ENCODE peak calls at places on chromosomes 2 and 18, in eight cellular contexts. M, F, Z, A, R, D, I and G are unnamed samples.

GRCh38 chr2:3041841-3042600 is 335.6 kb downstream of the EIPR1 start:
- DNase-seq in M (no peak), F (peak), Z (no peak), A (no peak), R (no peak), D (peak), I (no peak), G (no peak)

GRCh38 chr2:237699870-237700582 is 72.6 kb downstream of the LRRFIP1 start:
- DNase-seq in M (no peak), F (no peak), Z (peak), A (peak), R (no peak), D (no peak), I (no peak), G (no peak)

GRCh38 chr2:33229646-33230045 is 246.8 kb upstream of the RASGRP3 start:
- DNase-seq in M (no peak), F (no peak), Z (no peak), A (no peak), R (no peak), D (no peak), I (no peak), G (no peak)

GRCh38 chr2:159867557-159868330 is 69.7 kb upstream of the CD302 start:
- DNase-seq in M (no peak), F (no peak), Z (no peak), A (no peak), R (no peak), D (no peak), I (no peak), G (no peak)

GRCh38 chr2:102101844-102102635 is 40.5 kb upstream of the IL1R1 start:
- DNase-seq in M (no peak), F (no peak), Z (no peak), A (no peak), R (no peak), D (no peak), I (no peak), G (no peak)

GRCh38 chr18:69843047-69843446 is 104.6 kb downstream of the CD226 start:
- DNase-seq in M (no peak), F (no peak), Z (no peak), A (no peak), R (no peak), D (no peak), I (no peak), G (no peak)

GRCh38 chr2:178229927-178230326 is 35.6 kb downstream of the OSBPL6 start:
- DNase-seq in M (no peak), F (no peak), Z (no peak), A (no peak), R (peak), D (no peak), I (no peak), G (no peak)

GRCh38 chr2:229408356-229408755 is 137.3 kb upstream of the PID1 start:
- DNase-seq in M (no peak), F (no peak), Z (peak), A (peak), R (peak), D (no peak), I (no peak), G (peak)

GRCh38 chr2:3692375-3692774 is 11.0 kb upstream of the DCDC2C start:
- DNase-seq in M (peak), F (no peak), Z (no peak), A (peak), R (peak), D (peak), I (no peak), G (no peak)

GRCh38 chr18:44700652-44701051 is 20.0 kb downstream of the SETBP1 start:
- DNase-seq in M (peak), F (no peak), Z (no peak), A (no peak), R (peak), D (no peak), I (no peak), G (no peak)

GRCh38 chr2:27039426-27039825 is 6.7 kb downstream of the TMEM214 start:
- DNase-seq in M (no peak), F (no peak), Z (no peak), A (no peak), R (no peak), D (no peak), I (no peak), G (no peak)

GRCh38 chr2:158047156-158047611 is 54.5 kb upstream of the UPP2 start:
- DNase-seq in M (no peak), F (no peak), Z (no peak), A (no peak), R (no peak), D (no peak), I (no peak), G (no peak)

GRCh38 chr2:187435756-187436155 is 12.3 kb downstream of the CALCRL start:
- DNase-seq in M (no peak), F (no peak), Z (no peak), A (no peak), R (peak), D (no peak), I (no peak), G (no peak)

GRCh38 chr2:187553908-187554703 is at the start of gene TFPI:
- DNase-seq in M (peak), F (no peak), Z (no peak), A (peak), R (peak), D (no peak), I (peak), G (no peak)

GRCh38 chr2:8684421-8684884 is 2.6 kb downstream of the ID2 start:
- DNase-seq in M (peak), F (peak), Z (no peak), A (peak), R (peak), D (peak), I (peak), G (no peak)

GRCh38 chr18:24657461-24657860 is 197.0 kb downstream of the HRH4 start:
- DNase-seq in M (peak), F (peak), Z (no peak), A (no peak), R (no peak), D (no peak), I (no peak), G (no peak)

GRCh38 chr2:221501210-221501882 is 70.8 kb downstream of the EPHA4 start:
- DNase-seq in M (peak), F (no peak), Z (no peak), A (no peak), R (peak), D (no peak), I (no peak), G (no peak)

GRCh38 chr2:47891369-47892337 is 14.6 kb downstream of the FBXO11 start:
- DNase-seq in M (no peak), F (no peak), Z (no peak), A (no peak), R (peak), D (no peak), I (no peak), G (no peak)

GRCh38 chr2:172551266-172551665 is 4.6 kb upstream of the PDK1 start:
- DNase-seq in M (no peak), F (no peak), Z (no peak), A (peak), R (no peak), D (no peak), I (no peak), G (no peak)

GRCh38 chr2:108446703-108447102 is 2.3 kb upstream of the GCC2 start:
- DNase-seq in M (no peak), F (no peak), Z (no peak), A (no peak), R (no peak), D (no peak), I (no peak), G (no peak)

GRCh38 chr2:231168460-231169139 is 29.8 kb upstream of the ARMC9 start:
- DNase-seq in M (no peak), F (no peak), Z (no peak), A (no peak), R (no peak), D (no peak), I (no peak), G (no peak)

GRCh38 chr2:1887915-1888314 is 143.6 kb upstream of the PXDN start:
- DNase-seq in M (peak), F (no peak), Z (no peak), A (peak), R (no peak), D (no peak), I (no peak), G (no peak)

GRCh38 chr2:58702302-58702696 is 461.2 kb upstream of the FANCL start:
- DNase-seq in M (no peak), F (no peak), Z (no peak), A (peak), R (peak), D (no peak), I (no peak), G (no peak)

GRCh38 chr2:218286570-218287459 is 5.5 kb downstream of the TMBIM1 start:
- DNase-seq in M (peak), F (peak), Z (peak), A (peak), R (peak), D (peak), I (peak), G (peak)

GRCh38 chr18:58321986-58322385 is 278.0 kb downstream of the NEDD4L start:
- DNase-seq in M (peak), F (no peak), Z (peak), A (peak), R (peak), D (peak), I (peak), G (no peak)
- TF ChIP-seq CTCF in M (peak), F (peak), Z (peak), A (peak), R (peak), D (peak), I (peak), G (no peak)

DNA sequence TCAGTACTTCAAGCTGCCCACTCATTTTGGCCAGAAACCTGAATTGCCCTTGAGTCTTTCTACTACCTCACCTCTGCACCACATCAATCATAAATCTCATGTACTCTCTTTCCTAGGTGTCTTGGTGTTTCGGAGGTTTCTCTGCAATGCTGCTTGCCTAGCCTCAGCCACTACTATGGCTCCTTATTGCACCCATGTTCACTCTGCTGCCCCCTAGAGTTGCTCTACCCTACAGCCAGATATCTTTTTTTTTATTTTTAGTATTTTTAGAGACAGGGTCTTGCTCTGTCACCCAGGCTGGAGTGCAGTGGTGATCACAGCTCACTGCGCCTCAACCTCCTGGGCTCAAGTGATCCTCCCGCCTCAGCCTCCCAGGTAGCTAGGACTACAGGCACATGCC is 413.0 kb downstream of the PTPRM start:
- DNase-seq in M (no peak), F (no peak), Z (no peak), A (peak), R (peak), D (no peak), I (no peak), G (no peak)
- TF ChIP-seq CTCF in M (no peak), F (no peak), Z (no peak), A (peak), R (no peak), D (peak), I (no peak), G (no peak)

DNA sequence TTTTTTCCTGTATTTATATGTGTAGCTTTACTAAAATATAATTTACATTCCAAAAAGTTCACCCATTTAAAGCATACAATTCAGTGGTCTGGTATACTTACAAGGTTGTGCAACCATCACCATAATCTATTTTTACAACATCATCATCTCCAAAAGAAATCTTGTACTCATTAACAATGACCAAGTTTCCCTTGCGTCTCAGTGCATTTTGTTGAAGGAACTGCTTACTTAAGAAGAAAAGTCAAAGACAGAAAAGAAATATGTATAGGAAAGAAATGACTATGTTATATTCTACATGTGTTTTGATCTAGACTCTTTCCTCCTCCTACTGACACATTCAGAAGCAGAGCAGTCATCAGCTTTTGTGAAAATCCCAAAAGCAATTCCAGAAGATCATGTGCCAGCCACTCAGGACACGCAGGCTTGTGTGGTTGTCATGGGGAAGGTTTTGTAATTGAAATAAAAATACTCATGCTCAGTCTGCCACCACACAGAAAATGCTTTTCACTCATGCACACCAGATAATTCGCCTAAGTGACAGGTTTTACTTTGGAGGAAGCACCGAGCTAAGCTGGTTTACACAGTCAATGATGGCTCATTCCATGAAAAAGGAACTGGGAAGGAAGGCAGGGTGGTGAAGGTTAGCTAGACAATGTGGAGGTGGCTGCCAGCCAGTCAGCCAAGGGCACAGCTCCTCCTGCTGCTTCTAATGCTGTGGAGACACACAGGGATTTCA is 158.5 kb upstream of the REV1 start:
- DNase-seq in M (no peak), F (no peak), Z (no peak), A (peak), R (no peak), D (no peak), I (no peak), G (no peak)
- TF ChIP-seq CTCF in M (no peak), F (no peak), Z (no peak), A (no peak), R (no peak), D (no peak), I (no peak), G (no peak)

GRCh38 chr2:207767461-207768167 is 2.1 kb downstream of the FZD5 start:
- DNase-seq in M (peak), F (peak), Z (no peak), A (peak), R (peak), D (peak), I (no peak), G (no peak)

GRCh38 chr2:207765541-207765940 is 4.2 kb downstream of the FZD5 start:
- DNase-seq in M (peak), F (no peak), Z (no peak), A (peak), R (no peak), D (no peak), I (no peak), G (no peak)

GRCh38 chr2:207768168-207768890 is 1.4 kb downstream of the FZD5 start:
- DNase-seq in M (peak), F (peak), Z (peak), A (peak), R (peak), D (peak), I (no peak), G (no peak)

GRCh38 chr2:207765960-207766582 is 3.6 kb downstream of the FZD5 start:
- DNase-seq in M (no peak), F (no peak), Z (no peak), A (peak), R (no peak), D (no peak), I (no peak), G (no peak)

DNA sequence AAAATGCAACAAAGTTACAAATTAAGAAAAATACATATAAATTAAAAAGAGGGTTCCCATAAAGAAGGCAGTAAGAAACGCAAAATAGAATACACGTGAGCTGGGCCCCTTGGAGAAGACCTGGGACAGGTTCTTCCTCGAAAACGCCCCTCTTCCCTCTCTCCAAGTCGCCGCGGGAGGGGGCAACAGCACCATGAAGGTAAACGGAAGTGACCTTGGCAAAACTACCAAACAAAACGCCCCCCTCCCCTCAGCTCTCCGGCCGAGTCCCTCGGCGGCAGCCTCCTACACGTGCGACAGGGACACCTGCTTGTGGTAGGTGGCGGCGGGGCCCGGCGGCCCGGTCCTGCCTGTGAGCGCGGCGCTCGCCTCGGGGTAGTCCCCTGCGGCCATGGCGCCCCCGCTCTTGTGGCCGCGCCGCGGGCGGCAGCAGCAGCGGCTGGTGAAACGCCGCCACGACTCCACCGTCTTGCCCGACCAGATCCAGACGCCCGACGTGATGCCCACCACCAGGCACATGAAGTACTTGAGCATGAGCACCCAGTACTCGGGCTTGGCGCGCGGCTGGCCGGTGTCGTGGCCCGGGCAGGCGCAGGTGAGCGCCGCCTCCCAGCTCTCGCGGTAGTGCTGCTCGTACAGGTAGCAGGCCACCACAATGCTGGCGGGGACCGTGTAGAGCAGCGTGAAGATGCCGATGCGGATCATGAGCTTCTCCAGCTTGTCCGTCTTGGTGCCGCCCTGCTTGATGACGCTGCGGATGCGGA is 2.8 kb downstream of the FZD5 start:
- DNase-seq in M (no peak), F (peak), Z (peak), A (peak), R (peak), D (no peak), I (no peak), G (no peak)
- TF ChIP-seq CTCF in M (no peak), F (no peak), Z (no peak), A (no peak), R (no peak), D (no peak), I (no peak), G (no peak)

DNA sequence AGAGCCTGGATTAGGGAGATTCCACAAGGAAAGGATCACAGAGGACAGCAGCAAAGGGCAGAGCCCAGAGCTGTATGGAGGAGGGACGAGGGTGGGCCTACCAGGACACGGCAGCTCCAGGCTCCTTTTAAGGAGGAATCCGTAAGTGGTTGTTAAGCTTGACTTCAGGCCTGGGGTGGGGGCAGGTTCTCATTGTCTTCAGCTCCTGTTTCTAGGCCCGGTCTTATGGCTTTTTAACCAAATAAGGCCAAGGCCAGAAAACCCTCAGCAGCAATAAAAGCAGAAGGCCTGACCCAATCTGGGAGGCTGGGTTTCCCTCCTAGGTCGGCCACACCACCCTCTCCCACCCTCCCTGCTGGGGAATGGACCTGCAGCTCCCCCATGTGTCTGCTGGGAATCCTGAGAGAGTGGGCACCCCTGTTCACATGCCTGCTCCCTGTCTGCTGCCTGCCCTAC is 111.2 kb downstream of the PLB1 start:
- DNase-seq in M (peak), F (peak), Z (no peak), A (peak), R (no peak), D (no peak), I (no peak), G (no peak)
- TF ChIP-seq CTCF in M (no peak), F (no peak), Z (no peak), A (no peak), R (no peak), D (no peak), I (peak), G (no peak)